ENCODE peak calls at places on chromosome 1, in six cellular contexts. A is heart left ventricle, X is cardiac muscle cell, I is uterus, J is tibial artery, Q is body of pancreas. V is an unnamed sample.

GRCh38 chr1:1543706-1544099 is 3.3 kb upstream of the TMEM240 start:
- DNase-seq in A (peak; percentile 94), X (no peak), I (no peak), J (no peak), Q (peak; percentile 66), V (no peak)

GRCh38 chr1:214438530-214438929 is 112.9 kb downstream of the PTPN14 start:
- DNase-seq in A (no peak), X (no peak), I (no peak), J (no peak), Q (no peak), V (no peak)

GRCh38 chr1:229620876-229621275 is 5.0 kb downstream of the TAF5L start:
- DNase-seq in A (no peak), X (no peak), I (no peak), J (peak; percentile 67), Q (no peak), V (no peak)

GRCh38 chr1:2190491-2190976 is 4.0 kb downstream of the FAAP20 start:
- DNase-seq in A (no peak), X (no peak), I (peak; percentile 48), J (no peak), Q (peak; percentile 39), V (no peak)

GRCh38 chr1:119341372-119341947 is 27.1 kb upstream of the HAO2 start:
- DNase-seq in A (no peak), X (no peak), I (no peak), J (no peak), Q (no peak), V (no peak)

GRCh38 chr1:86258106-86258505 is 101.5 kb upstream of the COL24A1 start:
- DNase-seq in A (no peak), X (no peak), I (no peak), J (no peak), Q (no peak), V (no peak)

GRCh38 chr1:184790642-184791041 is 36.0 kb upstream of the EDEM3 start:
- DNase-seq in A (no peak), X (no peak), I (no peak), J (no peak), Q (no peak), V (no peak)

GRCh38 chr1:118074101-118074500 is 110.9 kb downstream of the SPAG17 start:
- DNase-seq in A (no peak), X (peak; percentile 20), I (no peak), J (no peak), Q (peak; percentile 18), V (no peak)

GRCh38 chr1:18322353-18323032 is 158.2 kb upstream of the KLHDC7A start:
- DNase-seq in A (no peak), X (peak; percentile 25), I (no peak), J (no peak), Q (no peak), V (no peak)

GRCh38 chr1:164576311-164577271 is 17.6 kb downstream of the PBX1 start:
- DNase-seq in A (peak; percentile 49), X (peak; percentile 59), I (peak; percentile 48), J (no peak), Q (no peak), V (no peak)

GRCh38 chr1:230487773-230488428 is 61.8 kb upstream of the PGBD5 start:
- DNase-seq in A (no peak), X (no peak), I (no peak), J (no peak), Q (peak; percentile 37), V (no peak)

GRCh38 chr1:177142791-177143382 is 21.6 kb downstream of the ASTN1 start:
- DNase-seq in A (no peak), X (no peak), I (no peak), J (no peak), Q (no peak), V (no peak)

GRCh38 chr1:168491527-168492164 is 52.2 kb downstream of the XCL2 start:
- DNase-seq in A (no peak), X (no peak), I (no peak), J (no peak), Q (no peak), V (no peak)

GRCh38 chr1:187788686-187789085 is 959.9 kb downstream of the PLA2G4A start:
- DNase-seq in A (no peak), X (no peak), I (no peak), J (no peak), Q (no peak), V (no peak)
- H3K27ac ChIP-seq in A (no peak overlapping the region), X (no peak overlapping the region), I (no peak overlapping the region), J (no peak overlapping the region), Q (no peak overlapping the region), V (no peak overlapping the region)

GRCh38 chr1:30750751-30751291 is 6.8 kb downstream of the LAPTM5 start:
- DNase-seq in A (no peak), X (no peak), I (no peak), J (no peak), Q (no peak), V (no peak)

GRCh38 chr1:30747028-30748008 is 10.3 kb downstream of the LAPTM5 start:
- DNase-seq in A (no peak), X (no peak), I (no peak), J (no peak), Q (no peak), V (no peak)

GRCh38 chr1:30748098-30748698 is 9.4 kb downstream of the LAPTM5 start:
- DNase-seq in A (no peak), X (no peak), I (no peak), J (no peak), Q (no peak), V (no peak)

GRCh38 chr1:30749691-30750583 is 7.6 kb downstream of the LAPTM5 start:
- DNase-seq in A (no peak), X (no peak), I (no peak), J (no peak), Q (no peak), V (no peak)

DNA sequence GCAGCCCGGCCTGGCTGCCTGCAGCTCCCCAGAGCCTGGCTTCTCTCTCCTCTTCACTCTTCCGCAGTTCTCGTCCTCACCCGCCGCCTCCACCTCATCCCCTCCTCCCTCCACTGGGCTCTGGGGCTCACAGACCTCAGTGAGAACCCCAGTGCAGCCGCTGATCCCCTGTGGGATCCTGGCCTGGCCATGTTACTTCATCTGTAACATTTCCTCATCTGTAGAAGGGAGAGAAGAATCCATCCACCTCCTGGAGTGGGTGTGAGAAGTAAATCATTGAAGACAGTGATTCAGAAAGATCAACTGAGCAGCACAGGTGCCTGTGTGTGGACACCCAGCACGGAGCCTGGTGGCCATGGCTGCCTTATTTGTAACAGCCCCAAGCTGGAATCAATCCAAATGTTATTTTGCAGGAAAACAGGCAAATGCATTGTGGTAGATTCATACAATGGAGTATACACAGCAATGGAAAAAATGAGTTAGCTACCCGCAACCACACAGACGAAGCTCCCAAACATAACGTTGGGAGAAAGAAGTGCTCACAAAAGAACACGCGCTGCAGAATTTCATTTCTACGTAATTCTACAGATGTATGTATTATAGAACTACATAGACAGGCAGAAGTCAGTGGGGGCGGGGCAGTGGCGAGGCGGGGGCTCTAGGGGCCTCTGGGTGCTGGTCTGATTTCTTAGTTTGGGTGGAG is 8.7 kb downstream of the LAPTM5 start:
- DNase-seq in A (no peak), X (no peak), I (no peak), J (no peak), Q (no peak), V (no peak)
- H3K4me3 ChIP-seq in A (no peak overlapping the region), X (no peak overlapping the region), I (no peak overlapping the region), J (no peak overlapping the region), Q (no peak overlapping the region), V (no peak overlapping the region)

GRCh38 chr1:25699501-25700089 is 83.0 kb downstream of the MAN1C1 start:
- DNase-seq in A (peak; percentile 89), X (peak; percentile 88), I (peak; percentile 49), J (peak; percentile 48), Q (peak; percentile 14), V (no peak)
- H3K4me1 ChIP-seq in A (peaks cover 94% of the 10 kb centered on the region), X (peaks cover 92% of the 10 kb centered on the region), I (peaks cover 21% of the 10 kb centered on the region), J (peaks cover 61% of the 10 kb centered on the region), Q (no peaks in the 10 kb centered on the region), V (peaks cover 17% of the 10 kb centered on the region)

DNA sequence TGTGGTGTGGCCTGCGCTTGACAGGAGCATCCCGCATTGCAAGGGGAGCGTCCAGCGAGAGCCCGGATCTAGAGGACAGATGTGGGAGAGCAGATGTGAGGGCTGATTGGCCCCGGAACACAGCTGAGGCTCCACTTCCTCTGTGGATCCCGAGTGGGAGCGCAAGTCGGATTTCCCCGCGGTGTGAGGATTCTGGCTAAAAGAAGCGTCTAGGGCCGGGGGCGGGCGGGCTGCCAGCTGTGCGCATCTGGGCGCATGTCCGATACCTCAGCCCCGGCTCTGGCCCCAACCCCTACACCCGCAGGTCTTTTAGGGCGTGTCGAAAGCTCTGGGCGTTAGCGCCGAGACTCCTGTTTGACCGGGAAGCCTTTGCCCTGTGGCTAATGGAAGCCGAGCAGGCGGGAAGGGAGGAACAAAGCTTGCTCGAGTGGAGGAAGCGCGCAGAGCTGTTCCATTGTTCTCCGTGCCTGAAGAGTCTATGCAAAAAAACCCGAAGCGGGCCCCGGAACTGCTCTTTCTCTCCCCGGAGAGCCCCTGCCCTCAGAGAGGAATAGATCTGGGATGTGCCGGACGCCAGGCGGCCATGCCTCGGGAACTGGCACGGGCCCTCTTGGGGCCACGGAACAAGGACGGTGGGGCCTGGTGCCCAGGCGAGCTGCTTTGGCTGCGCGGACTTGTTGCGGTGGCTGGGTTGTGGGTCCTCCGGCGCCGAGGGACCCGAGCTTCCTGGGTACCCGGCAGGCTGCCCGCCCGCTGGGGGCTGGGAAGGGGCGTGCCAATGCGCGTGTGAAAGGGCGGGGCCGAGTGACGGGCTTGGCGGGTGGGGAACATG is 111.1 kb downstream of the NAV1 start:
- DNase-seq in A (peak; percentile 82), X (peak; percentile 88), I (peak; percentile 83), J (peak; percentile 85), Q (peak; percentile 82), V (no peak)
- H3K27ac ChIP-seq in A (peak overlapping the region; percentile 88), X (peak overlapping the region; percentile 24), I (peak overlapping the region; percentile 82), J (peak overlapping the region; percentile 59), Q (peak overlapping the region; percentile 13), V (no peak overlapping the region)

GRCh38 chr1:225446298-225446941 is 18.6 kb upstream of the LBR start:
- DNase-seq in A (no peak), X (no peak), I (peak; percentile 43), J (no peak), Q (no peak), V (no peak)

GRCh38 chr1:225445644-225446297 is 17.9 kb upstream of the LBR start:
- DNase-seq in A (no peak), X (no peak), I (peak; percentile 40), J (no peak), Q (no peak), V (no peak)

GRCh38 chr1:225448146-225448805 is 20.4 kb upstream of the LBR start:
- DNase-seq in A (no peak), X (no peak), I (peak; percentile 18), J (no peak), Q (no peak), V (no peak)

GRCh38 chr1:225447649-225448048 is 19.8 kb upstream of the LBR start:
- DNase-seq in A (no peak), X (no peak), I (peak; percentile 91), J (peak; percentile 59), Q (no peak), V (no peak)

GRCh38 chr1:225447001-225447615 is 19.3 kb upstream of the LBR start:
- DNase-seq in A (no peak), X (no peak), I (no peak), J (no peak), Q (no peak), V (no peak)
- H3K4me3 ChIP-seq in A (no peak overlapping the region), X (no peak overlapping the region), I (no peak overlapping the region), J (peak overlapping the region; percentile 36), Q (no peak overlapping the region), V (no peak overlapping the region)

V was measured in SJSA1.